ENCODE peak calls at places on chromosomes 11 and 22, in eight cellular contexts. B is mesothelial cell of epicardium; S is neural crest cell; D is HFFc6; H is gastrocnemius medialis; Y is GM10248; U is CD8-positive, alpha-beta T cell; V is PC-3. M is an unnamed sample.

GRCh38 chr11:2794419-2794795 is 91.2 kb downstream of the CDKN1C start:
- DNase-seq in B (peak; percentile 13), S (no peak), D (no peak), H (no peak), Y (no peak), U (no peak), V (no peak), M (no peak)

GRCh38 chr11:67179892-67180490 is 60.9 kb downstream of the KDM2A start:
- DNase-seq in B (no peak), S (no peak), D (no peak), H (no peak), Y (no peak), U (no peak), V (peak; percentile 48), M (no peak)

GRCh38 chr11:57658023-57658361 is 430 bp downstream of the CLP1 start:
- DNase-seq in B (no peak), S (no peak), D (no peak), H (no peak), Y (no peak), U (no peak), V (no peak), M (no peak)

GRCh38 chr11:66353762-66354161 is 6.3 kb upstream of the B4GAT1 start:
- DNase-seq in B (no peak), S (no peak), D (no peak), H (no peak), Y (no peak), U (no peak), V (no peak), M (no peak)

GRCh38 chr22:45218974-45219373 is 21.7 kb downstream of the KIAA0930 start:
- DNase-seq in B (no peak), S (no peak), D (no peak), H (no peak), Y (peak; percentile 80), U (no peak), V (no peak), M (peak; percentile 81)

GRCh38 chr11:114624455-114625207 is 29.0 kb upstream of the NXPE4 start:
- DNase-seq in B (no peak), S (no peak), D (no peak), H (no peak), Y (no peak), U (no peak), V (no peak), M (no peak)

GRCh38 chr11:27740362-27741024 is 40.2 kb upstream of the BDNF start:
- DNase-seq in B (no peak), S (no peak), D (no peak), H (no peak), Y (no peak), U (no peak), V (no peak), M (no peak)

GRCh38 chr22:27993774-27994350 is 74.8 kb upstream of the PITPNB start:
- DNase-seq in B (no peak), S (no peak), D (no peak), H (no peak), Y (no peak), U (no peak), V (no peak), M (no peak)

GRCh38 chr11:65540290-65541092 is 15.6 kb downstream of the SCYL1 start:
- DNase-seq in B (peak; percentile 80), S (peak; percentile 71), D (peak; percentile 81), H (peak; percentile 75), Y (peak; percentile 98), U (peak; percentile 83), V (peak; percentile 91), M (peak; percentile 100)

GRCh38 chr22:22316589-22316988 is 72.0 kb downstream of the VPREB1 start:
- DNase-seq in B (no peak), S (no peak), D (no peak), H (no peak), Y (no peak), U (no peak), V (no peak), M (no peak)

DNA sequence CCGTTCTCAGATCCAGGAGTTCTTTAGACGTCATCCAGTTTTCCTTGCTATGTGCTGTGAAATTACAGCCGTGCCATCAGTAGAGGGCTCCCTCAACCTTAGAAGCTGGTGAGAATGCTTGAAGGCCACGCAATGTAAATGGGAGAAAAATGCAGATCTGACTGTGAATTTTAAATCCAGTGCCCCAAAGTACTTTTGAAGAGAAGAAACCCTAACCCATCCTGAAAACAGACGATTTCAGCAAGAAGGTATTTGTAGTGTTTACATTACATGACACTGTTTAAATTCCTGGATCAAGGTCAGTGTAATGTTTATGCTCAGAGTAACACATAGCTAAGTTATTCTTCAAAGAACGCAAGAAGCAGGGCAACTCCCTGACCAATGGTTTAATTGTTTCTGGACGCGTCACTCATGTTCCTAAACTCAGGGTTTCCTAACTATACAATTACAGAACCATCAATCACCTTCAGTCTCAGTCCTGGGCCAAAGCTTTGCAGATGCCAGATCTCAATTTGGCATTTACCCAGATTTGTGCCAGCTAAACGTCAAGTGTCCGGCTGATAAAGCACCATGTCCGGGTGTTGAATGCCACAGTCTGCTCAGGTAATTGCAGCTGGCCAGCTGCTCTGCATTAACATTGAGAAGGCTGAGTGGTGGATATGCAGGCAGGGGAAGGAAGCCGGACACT is 38.2 kb downstream of the ADAMTS8 start:
- DNase-seq in B (no peak), S (no peak), D (peak; percentile 66), H (no peak), Y (no peak), U (no peak), V (peak; percentile 78), M (no peak)
- TF ChIP-seq CTCF in B (no peak), S (no peak), D (peak; percentile 68), H (no peak), Y (no peak), U (no peak), V (peak; percentile 90), M (no peak)

GRCh38 chr11:60757231-60757800 is 649 bp downstream of the MS4A15 start:
- DNase-seq in B (no peak), S (no peak), D (no peak), H (no peak), Y (no peak), U (no peak), V (no peak), M (no peak)

GRCh38 chr11:60754887-60755286 is 1.8 kb upstream of the MS4A15 start:
- DNase-seq in B (no peak), S (no peak), D (no peak), H (no peak), Y (no peak), U (no peak), V (no peak), M (no peak)

GRCh38 chr11:60761436-60762190 is 4.9 kb downstream of the MS4A15 start:
- DNase-seq in B (no peak), S (no peak), D (no peak), H (no peak), Y (no peak), U (no peak), V (no peak), M (no peak)

GRCh38 chr11:60753309-60753708 is 3.4 kb upstream of the MS4A15 start:
- DNase-seq in B (no peak), S (no peak), D (no peak), H (no peak), Y (no peak), U (no peak), V (no peak), M (no peak)

GRCh38 chr11:60756307-60757032 is at the start of gene MS4A15:
- DNase-seq in B (no peak), S (no peak), D (no peak), H (no peak), Y (peak; percentile 54), U (no peak), V (peak; percentile 83), M (peak; percentile 48)
- TF ChIP-seq CTCF in B (peak; percentile 59), S (peak; percentile 63), D (peak; percentile 58), H (no peak), Y (peak; percentile 34), U (no peak), V (peak; percentile 72), M (peak; percentile 46)

DNA sequence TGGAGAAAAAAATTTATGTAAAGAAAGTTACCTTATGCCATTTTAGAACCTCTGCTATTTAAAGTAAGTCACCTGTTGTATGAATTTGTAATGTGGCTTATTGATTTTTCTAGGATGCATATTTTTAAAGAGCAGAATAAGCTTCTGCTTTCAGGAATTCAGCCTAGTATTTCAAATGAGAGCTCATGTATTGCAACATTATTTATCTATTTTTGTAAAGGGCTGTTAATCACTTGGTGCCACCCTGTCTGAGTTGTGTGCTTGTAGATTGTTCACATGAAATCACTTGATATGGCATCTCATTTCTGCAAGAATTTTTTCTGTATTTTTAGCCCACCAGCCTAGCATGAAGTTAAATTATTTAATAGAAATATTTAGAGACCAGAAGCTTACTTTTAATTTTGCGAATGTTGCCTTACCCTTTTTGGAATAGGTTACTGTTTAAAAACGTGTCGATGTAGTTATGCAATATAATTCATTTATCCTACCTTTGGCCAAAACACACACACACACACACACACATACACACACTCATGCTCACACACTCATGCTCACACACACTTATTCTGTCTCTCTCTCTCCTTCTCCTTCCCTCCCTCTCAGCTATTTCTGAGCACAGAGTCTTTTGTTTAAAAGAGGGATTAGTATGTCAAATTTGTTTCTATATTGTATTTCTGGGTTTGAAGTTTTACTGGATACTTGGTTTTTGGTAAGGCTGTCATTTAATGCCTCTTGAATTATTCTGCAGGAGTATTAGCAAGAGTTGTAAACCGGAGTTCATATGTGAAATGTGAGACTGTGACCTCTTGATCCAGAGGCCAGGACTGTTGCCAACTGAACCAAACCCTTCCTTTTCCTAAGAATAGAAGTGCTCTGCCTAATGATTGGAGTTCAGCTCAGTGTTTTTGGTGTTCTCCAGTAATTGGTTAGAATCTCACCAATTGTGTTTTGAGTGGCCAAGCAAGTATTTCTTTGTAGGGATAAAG is 34.4 kb downstream of the YAP1 start:
- DNase-seq in B (no peak), S (no peak), D (peak; percentile 7), H (peak; percentile 55), Y (no peak), U (no peak), V (peak; percentile 55), M (no peak)
- TF ChIP-seq CTCF in B (no peak), S (no peak), D (no peak), H (no peak), Y (no peak), U (no peak), V (no peak), M (no peak)

GRCh38 chr11:62142043-62142375 is 18.2 kb downstream of the INCENP start:
- DNase-seq in B (no peak), S (no peak), D (no peak), H (no peak), Y (no peak), U (no peak), V (no peak), M (no peak)

GRCh38 chr11:62144641-62145255 is 20.9 kb downstream of the INCENP start:
- DNase-seq in B (no peak), S (no peak), D (no peak), H (no peak), Y (no peak), U (no peak), V (no peak), M (no peak)

GRCh38 chr11:62145261-62145871 is 21.6 kb downstream of the INCENP start:
- DNase-seq in B (no peak), S (no peak), D (no peak), H (no peak), Y (no peak), U (no peak), V (no peak), M (no peak)

GRCh38 chr11:62142921-62143320 is 19.1 kb downstream of the INCENP start:
- DNase-seq in B (no peak), S (no peak), D (no peak), H (no peak), Y (no peak), U (no peak), V (no peak), M (no peak)

DNA sequence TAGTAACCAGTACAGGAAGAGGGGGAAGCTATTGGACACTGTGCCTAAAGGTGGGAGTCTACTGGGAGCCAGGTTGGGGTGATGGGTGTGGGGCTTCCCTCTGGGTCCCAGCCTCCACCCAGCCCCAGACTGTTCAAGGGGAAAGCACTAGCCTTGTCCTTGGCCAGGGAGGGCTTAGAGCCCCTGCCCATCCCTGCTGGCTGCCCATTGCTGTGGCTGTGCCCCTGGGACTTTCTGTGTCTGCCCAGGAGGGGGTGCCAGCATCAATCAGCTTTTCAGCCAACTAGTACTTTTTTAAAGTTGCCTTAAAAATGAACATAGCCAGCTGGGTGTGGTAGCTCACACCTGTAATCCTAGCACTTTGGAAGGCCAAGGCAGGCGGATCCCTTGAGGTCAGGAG is 19.9 kb downstream of the INCENP start:
- DNase-seq in B (no peak), S (no peak), D (no peak), H (no peak), Y (no peak), U (no peak), V (no peak), M (no peak)
- TF ChIP-seq CTCF in B (no peak), S (no peak), D (peak; percentile 38), H (no peak), Y (no peak), U (no peak), V (peak; percentile 33), M (no peak)